ENCODE peak calls at places on chromosomes 16 and 17, in five cellular contexts. One of them, this sample, is unnamed. For H3K4me1, the result is how much of the 10 kb centered on the place peaks cover.

GRCh38 chr17:49952912-49953497 is 16.0 kb upstream of the DLX4 start:
- DNase-seq in CD8-positive, alpha-beta T cell: no peak
- DNase-seq in A549: no peak
- DNase-seq in body of pancreas: no peak
- DNase-seq in esophagus squamous epithelium: no peak
- DNase-seq in this sample: no peak

GRCh38 chr17:39661744-39662541 is 3.2 kb upstream of the TCAP start:
- DNase-seq in CD8-positive, alpha-beta T cell: no peak
- DNase-seq in A549: no peak
- DNase-seq in body of pancreas: no peak
- DNase-seq in esophagus squamous epithelium: no peak
- DNase-seq in this sample: no peak

GRCh38 chr17:17434477-17434876 is 42.3 kb upstream of the MED9 start:
- DNase-seq in CD8-positive, alpha-beta T cell: no peak
- DNase-seq in A549: no peak
- DNase-seq in body of pancreas: no peak
- DNase-seq in esophagus squamous epithelium: no peak
- DNase-seq in this sample: no peak

GRCh38 chr17:44758414-44759095 is at the start of gene ADAM11:
- DNase-seq in CD8-positive, alpha-beta T cell: no peak
- DNase-seq in A549: peak
- DNase-seq in body of pancreas: no peak
- DNase-seq in esophagus squamous epithelium: no peak
- DNase-seq in this sample: no peak

GRCh38 chr17:61532818-61533217 is 58.2 kb downstream of the NACA2 start:
- DNase-seq in CD8-positive, alpha-beta T cell: no peak
- DNase-seq in A549: no peak
- DNase-seq in body of pancreas: no peak
- DNase-seq in esophagus squamous epithelium: no peak
- DNase-seq in this sample: no peak

GRCh38 chr17:74466111-74466784 is at the start of gene CD300A:
- DNase-seq in CD8-positive, alpha-beta T cell: no peak
- DNase-seq in A549: no peak
- DNase-seq in body of pancreas: no peak
- DNase-seq in esophagus squamous epithelium: no peak
- DNase-seq in this sample: no peak

GRCh38 chr17:38748329-38749221 is at the start of gene PCGF2:
- DNase-seq in CD8-positive, alpha-beta T cell: no peak
- DNase-seq in A549: peak
- DNase-seq in body of pancreas: peak
- DNase-seq in esophagus squamous epithelium: no peak
- DNase-seq in this sample: peak

GRCh38 chr16:90077757-90078593 is 844 bp upstream of the PRDM7 start:
- DNase-seq in CD8-positive, alpha-beta T cell: peak
- DNase-seq in A549: peak
- DNase-seq in body of pancreas: peak
- DNase-seq in esophagus squamous epithelium: no peak
- DNase-seq in this sample: no peak

GRCh38 chr16:85046957-85047866 is 19.6 kb downstream of the KIAA0513 start:
- DNase-seq in CD8-positive, alpha-beta T cell: no peak
- DNase-seq in A549: no peak
- DNase-seq in body of pancreas: peak
- DNase-seq in esophagus squamous epithelium: no peak
- DNase-seq in this sample: no peak

GRCh38 chr16:69859105-69859969 is 91.8 kb upstream of the CLEC18A start:
- DNase-seq in CD8-positive, alpha-beta T cell: no peak
- DNase-seq in A549: peak
- DNase-seq in body of pancreas: peak
- DNase-seq in esophagus squamous epithelium: no peak
- DNase-seq in this sample: no peak

GRCh38 chr16:87074635-87075318 is 242.4 kb downstream of the C16orf95 start:
- DNase-seq in CD8-positive, alpha-beta T cell: no peak
- DNase-seq in A549: no peak
- DNase-seq in body of pancreas: no peak
- DNase-seq in esophagus squamous epithelium: no peak
- DNase-seq in this sample: no peak

GRCh38 chr17:28325221-28325620 is 6.2 kb downstream of the TMEM97 start:
- DNase-seq in CD8-positive, alpha-beta T cell: no peak
- DNase-seq in A549: no peak
- DNase-seq in body of pancreas: no peak
- DNase-seq in esophagus squamous epithelium: no peak
- DNase-seq in this sample: no peak

GRCh38 chr16:919658-920631 is 50.8 kb downstream of the LMF1 start:
- DNase-seq in CD8-positive, alpha-beta T cell: no peak
- DNase-seq in A549: no peak
- DNase-seq in body of pancreas: no peak
- DNase-seq in esophagus squamous epithelium: no peak
- DNase-seq in this sample: no peak

GRCh38 chr17:54944796-54945195 is 23.7 kb downstream of the COX11 start:
- DNase-seq in CD8-positive, alpha-beta T cell: no peak
- DNase-seq in A549: no peak
- DNase-seq in body of pancreas: no peak
- DNase-seq in esophagus squamous epithelium: no peak
- DNase-seq in this sample: no peak

GRCh38 chr17:10754109-10754508 is 24.3 kb upstream of the TMEM220 start:
- DNase-seq in CD8-positive, alpha-beta T cell: no peak
- DNase-seq in A549: peak
- DNase-seq in body of pancreas: peak
- DNase-seq in esophagus squamous epithelium: no peak
- DNase-seq in this sample: no peak

GRCh38 chr17:57662021-57662420 is 83.1 kb downstream of the CCDC182 start:
- DNase-seq in CD8-positive, alpha-beta T cell: no peak
- DNase-seq in A549: no peak
- DNase-seq in body of pancreas: no peak
- DNase-seq in esophagus squamous epithelium: no peak
- DNase-seq in this sample: no peak

GRCh38 chr17:75499313-75500022 is 15.9 kb downstream of the CASKIN2 start:
- DNase-seq in CD8-positive, alpha-beta T cell: no peak
- DNase-seq in A549: no peak
- DNase-seq in body of pancreas: no peak
- DNase-seq in esophagus squamous epithelium: no peak
- DNase-seq in this sample: no peak

GRCh38 chr16:66205287-66206167 is 161.0 kb upstream of the CDH5 start:
- DNase-seq in CD8-positive, alpha-beta T cell: no peak
- DNase-seq in A549: no peak
- DNase-seq in body of pancreas: no peak
- DNase-seq in esophagus squamous epithelium: no peak
- DNase-seq in this sample: no peak

GRCh38 chr17:41013606-41014005 is 4.7 kb upstream of the KRTAP3-1 start:
- DNase-seq in CD8-positive, alpha-beta T cell: no peak
- DNase-seq in A549: no peak
- DNase-seq in body of pancreas: no peak
- DNase-seq in esophagus squamous epithelium: no peak
- DNase-seq in this sample: no peak

GRCh38 chr17:28949185-28950016 is 1.9 kb downstream of the PHF12 start:
- DNase-seq in CD8-positive, alpha-beta T cell: peak
- DNase-seq in A549: peak
- DNase-seq in body of pancreas: peak
- DNase-seq in esophagus squamous epithelium: no peak
- DNase-seq in this sample: peak

GRCh38 chr17:30345527-30346075 is 11.7 kb upstream of the TMIGD1 start:
- DNase-seq in CD8-positive, alpha-beta T cell: no peak
- DNase-seq in A549: no peak
- DNase-seq in body of pancreas: no peak
- DNase-seq in esophagus squamous epithelium: no peak
- DNase-seq in this sample: no peak

GRCh38 chr16:50311891-50312501 is 45.6 kb downstream of the ADCY7 start:
- DNase-seq in CD8-positive, alpha-beta T cell: peak
- DNase-seq in A549: no peak
- DNase-seq in body of pancreas: no peak
- DNase-seq in esophagus squamous epithelium: no peak
- DNase-seq in this sample: peak

GRCh38 chr17:15944720-15945492 is at the start of gene ADORA2B:
- DNase-seq in CD8-positive, alpha-beta T cell: peak
- DNase-seq in A549: peak
- DNase-seq in body of pancreas: peak
- DNase-seq in esophagus squamous epithelium: no peak
- DNase-seq in this sample: no peak

GRCh38 chr17:37802712-37803416 is 58.0 kb upstream of the HNF1B start:
- DNase-seq in CD8-positive, alpha-beta T cell: no peak
- DNase-seq in A549: no peak
- DNase-seq in body of pancreas: peak
- DNase-seq in esophagus squamous epithelium: no peak
- DNase-seq in this sample: no peak

GRCh38 chr16:27482397-27483082 is 67.2 kb downstream of the GTF3C1 start:
- DNase-seq in CD8-positive, alpha-beta T cell: no peak
- DNase-seq in A549: no peak
- DNase-seq in body of pancreas: no peak
- DNase-seq in esophagus squamous epithelium: no peak
- DNase-seq in this sample: no peak

GRCh38 chr16:648786-649589 is at the start of gene WDR90:
- DNase-seq in CD8-positive, alpha-beta T cell: peak
- DNase-seq in A549: peak
- DNase-seq in body of pancreas: peak
- DNase-seq in esophagus squamous epithelium: peak
- DNase-seq in this sample: peak

GRCh38 chr17:9104370-9105041 is 83.2 kb downstream of the NTN1 start:
- DNase-seq in CD8-positive, alpha-beta T cell: no peak
- DNase-seq in A549: no peak
- DNase-seq in body of pancreas: peak
- DNase-seq in esophagus squamous epithelium: no peak
- DNase-seq in this sample: peak

GRCh38 chr17:51611585-51611984 is 351.2 kb downstream of the UTP18 start:
- DNase-seq in CD8-positive, alpha-beta T cell: no peak
- DNase-seq in A549: no peak
- DNase-seq in body of pancreas: no peak
- DNase-seq in esophagus squamous epithelium: no peak
- DNase-seq in this sample: no peak

GRCh38 chr17:17767096-17767470 is 69.7 kb downstream of the SREBF1 start:
- DNase-seq in CD8-positive, alpha-beta T cell: no peak
- DNase-seq in A549: no peak
- DNase-seq in body of pancreas: no peak
- DNase-seq in esophagus squamous epithelium: no peak
- DNase-seq in this sample: no peak

GRCh38 chr16:57534337-57534880 is 2.0 kb downstream of the CCDC102A start:
- DNase-seq in CD8-positive, alpha-beta T cell: no peak
- DNase-seq in A549: no peak
- DNase-seq in body of pancreas: no peak
- DNase-seq in esophagus squamous epithelium: no peak
- DNase-seq in this sample: peak
- H3K4me3 ChIP-seq in CD8-positive, alpha-beta T cell: no peak
- H3K4me3 ChIP-seq in A549: no peak
- H3K4me3 ChIP-seq in body of pancreas: no peak
- H3K4me3 ChIP-seq in esophagus squamous epithelium: peak
- H3K4me3 ChIP-seq in this sample: peak

GRCh38 chr17:7311110-7311698 is 3.8 kb downstream of the EIF5A start:
- DNase-seq in CD8-positive, alpha-beta T cell: no peak
- DNase-seq in A549: no peak
- DNase-seq in body of pancreas: no peak
- DNase-seq in esophagus squamous epithelium: no peak
- DNase-seq in this sample: no peak

GRCh38 chr17:7307686-7308624 is 527 bp downstream of the EIF5A start:
- DNase-seq in CD8-positive, alpha-beta T cell: peak
- DNase-seq in A549: peak
- DNase-seq in body of pancreas: peak
- DNase-seq in esophagus squamous epithelium: no peak
- DNase-seq in this sample: no peak

GRCh38 chr17:7306911-7307685 is at the start of gene EIF5A:
- DNase-seq in CD8-positive, alpha-beta T cell: peak
- DNase-seq in A549: peak
- DNase-seq in body of pancreas: peak
- DNase-seq in esophagus squamous epithelium: peak
- DNase-seq in this sample: peak

GRCh38 chr17:7309628-7310027 is 2.2 kb downstream of the EIF5A start:
- DNase-seq in CD8-positive, alpha-beta T cell: no peak
- DNase-seq in A549: no peak
- DNase-seq in body of pancreas: no peak
- DNase-seq in esophagus squamous epithelium: no peak
- DNase-seq in this sample: no peak

GRCh38 chr17:7308625-7309433 is 1.4 kb downstream of the EIF5A start:
- DNase-seq in CD8-positive, alpha-beta T cell: peak
- DNase-seq in A549: peak
- DNase-seq in body of pancreas: peak
- DNase-seq in esophagus squamous epithelium: no peak
- DNase-seq in this sample: peak
- H3K4me1 ChIP-seq in CD8-positive, alpha-beta T cell: under half
- H3K4me1 ChIP-seq in A549: under half
- H3K4me1 ChIP-seq in body of pancreas: under half
- H3K4me1 ChIP-seq in esophagus squamous epithelium: half or more
- H3K4me1 ChIP-seq in this sample: under half

GRCh38 chr17:81120149-81120484 is 45.2 kb upstream of the PVALEF start:
- DNase-seq in CD8-positive, alpha-beta T cell: no peak
- DNase-seq in A549: no peak
- DNase-seq in body of pancreas: no peak
- DNase-seq in esophagus squamous epithelium: no peak
- DNase-seq in this sample: no peak
- H3K4me3 ChIP-seq in CD8-positive, alpha-beta T cell: no peak
- H3K4me3 ChIP-seq in A549: peak
- H3K4me3 ChIP-seq in body of pancreas: no peak
- H3K4me3 ChIP-seq in esophagus squamous epithelium: peak
- H3K4me3 ChIP-seq in this sample: no peak

DNA sequence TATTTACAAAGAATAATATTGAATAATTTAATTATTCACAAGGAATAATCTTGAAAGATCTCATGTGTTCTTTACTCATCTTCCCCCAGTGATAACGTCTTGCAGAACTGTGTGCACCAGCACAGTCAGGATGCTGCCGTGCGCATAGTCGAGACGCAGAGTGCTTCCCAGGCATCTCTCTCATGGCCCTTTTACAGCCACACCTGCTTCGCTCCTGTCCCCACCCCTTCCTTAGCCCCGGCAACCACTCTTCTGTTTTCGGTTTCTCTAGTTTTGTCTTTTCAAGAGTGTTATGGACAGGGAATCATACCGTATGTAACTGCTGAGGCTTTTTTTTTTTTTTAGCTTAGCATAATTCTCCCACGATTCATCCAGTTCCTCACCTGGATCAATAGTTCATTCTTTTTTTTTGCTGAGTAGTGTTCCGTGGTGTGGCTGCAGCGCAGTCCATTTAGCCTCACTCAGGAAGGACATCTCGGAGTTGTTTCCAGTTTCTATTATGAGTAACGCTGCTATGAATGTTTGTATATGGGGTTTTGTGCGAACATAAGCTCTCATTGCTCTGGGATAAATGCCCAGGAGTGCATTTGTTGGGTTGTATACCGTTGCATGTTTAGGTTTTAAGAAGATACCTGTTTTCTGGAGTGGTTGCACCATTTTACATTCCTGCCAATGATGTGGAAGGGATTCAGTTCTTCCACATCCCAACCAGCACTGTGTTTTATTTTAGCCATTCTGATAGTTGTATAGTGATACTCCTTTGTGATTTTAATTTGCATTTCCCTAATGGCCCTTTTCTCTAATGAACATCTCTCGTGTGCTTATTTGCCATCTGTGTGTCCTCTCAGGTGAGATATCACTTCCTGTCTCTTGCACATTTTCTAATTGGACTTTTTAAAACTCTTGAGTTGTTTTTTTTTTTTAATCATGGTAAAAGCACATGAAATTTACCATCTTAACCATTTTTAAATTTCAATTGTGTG is 47.6 kb downstream of the SEC14L1 start:
- DNase-seq in CD8-positive, alpha-beta T cell: no peak
- DNase-seq in A549: no peak
- DNase-seq in body of pancreas: no peak
- DNase-seq in esophagus squamous epithelium: no peak
- DNase-seq in this sample: no peak
- H3K4me1 ChIP-seq in CD8-positive, alpha-beta T cell: under half
- H3K4me1 ChIP-seq in A549: under half
- H3K4me1 ChIP-seq in body of pancreas: under half
- H3K4me1 ChIP-seq in esophagus squamous epithelium: under half
- H3K4me1 ChIP-seq in this sample: under half

GRCh38 chr17:48646183-48647102 is 20.3 kb upstream of the HOXB9 start:
- DNase-seq in CD8-positive, alpha-beta T cell: peak
- DNase-seq in A549: peak
- DNase-seq in body of pancreas: no peak
- DNase-seq in esophagus squamous epithelium: no peak
- DNase-seq in this sample: no peak
- H3K4me3 ChIP-seq in CD8-positive, alpha-beta T cell: peak
- H3K4me3 ChIP-seq in A549: peak
- H3K4me3 ChIP-seq in body of pancreas: no peak
- H3K4me3 ChIP-seq in esophagus squamous epithelium: peak
- H3K4me3 ChIP-seq in this sample: peak

This sample was measured in ascending aorta.